ENCODE peak calls at places on chromosome 5, in six cellular contexts. K, U, N, I, L and F are unnamed samples.

GRCh38 chr5:74848553-74849025 is 17.6 kb downstream of the FAM169A start:
- DNase-seq in K (no peak), U (no peak), N (no peak), I (no peak), L (no peak), F (no peak)

GRCh38 chr5:1536298-1537165 is 12.8 kb upstream of the LPCAT1 start:
- DNase-seq in K (peak), U (no peak), N (peak), I (no peak), L (no peak), F (no peak)

GRCh38 chr5:65482727-65483473 is 1.2 kb upstream of the ADAMTS6 start:
- DNase-seq in K (peak), U (no peak), N (peak), I (no peak), L (peak), F (no peak)

GRCh38 chr5:59863777-59864176 is 29.7 kb downstream of the PDE4D start:
- DNase-seq in K (no peak), U (no peak), N (no peak), I (no peak), L (peak), F (no peak)

GRCh38 chr5:104977530-104977929 is 1414.9 kb upstream of the NUDT12 start:
- DNase-seq in K (no peak), U (no peak), N (no peak), I (no peak), L (no peak), F (no peak)

GRCh38 chr5:96680759-96681158 is 18.6 kb downstream of the CAST start:
- DNase-seq in K (no peak), U (no peak), N (no peak), I (no peak), L (peak), F (no peak)

GRCh38 chr5:122882836-122883235 is 37.4 kb downstream of the SNX24 start:
- DNase-seq in K (no peak), U (no peak), N (no peak), I (no peak), L (peak), F (no peak)

GRCh38 chr5:119333421-119333851 is 22.4 kb upstream of the TNFAIP8 start:
- DNase-seq in K (no peak), U (no peak), N (no peak), I (no peak), L (no peak), F (no peak)

GRCh38 chr5:122959740-122960450 is 76.6 kb downstream of the PPIC start:
- DNase-seq in K (no peak), U (no peak), N (no peak), I (no peak), L (no peak), F (no peak)

GRCh38 chr5:168931638-168932345 is 352.6 kb upstream of the PANK3 start:
- DNase-seq in K (no peak), U (peak), N (no peak), I (peak), L (peak), F (no peak)

GRCh38 chr5:68689010-68689409 is 404.8 kb upstream of the SLC30A5 start:
- DNase-seq in K (no peak), U (no peak), N (no peak), I (no peak), L (no peak), F (no peak)

GRCh38 chr5:168702511-168702910 is 123.3 kb upstream of the PANK3 start:
- DNase-seq in K (no peak), U (no peak), N (no peak), I (no peak), L (no peak), F (no peak)

GRCh38 chr5:88930336-88930735 is 47.4 kb upstream of the MEF2C start:
- DNase-seq in K (no peak), U (no peak), N (no peak), I (no peak), L (peak), F (no peak)

GRCh38 chr5:14148890-14149671 is 5.9 kb downstream of the TRIO start:
- DNase-seq in K (no peak), U (no peak), N (no peak), I (no peak), L (peak), F (no peak)

GRCh38 chr5:172173771-172174170 is 14.3 kb downstream of the STK10 start:
- DNase-seq in K (no peak), U (no peak), N (no peak), I (no peak), L (peak), F (no peak)

DNA sequence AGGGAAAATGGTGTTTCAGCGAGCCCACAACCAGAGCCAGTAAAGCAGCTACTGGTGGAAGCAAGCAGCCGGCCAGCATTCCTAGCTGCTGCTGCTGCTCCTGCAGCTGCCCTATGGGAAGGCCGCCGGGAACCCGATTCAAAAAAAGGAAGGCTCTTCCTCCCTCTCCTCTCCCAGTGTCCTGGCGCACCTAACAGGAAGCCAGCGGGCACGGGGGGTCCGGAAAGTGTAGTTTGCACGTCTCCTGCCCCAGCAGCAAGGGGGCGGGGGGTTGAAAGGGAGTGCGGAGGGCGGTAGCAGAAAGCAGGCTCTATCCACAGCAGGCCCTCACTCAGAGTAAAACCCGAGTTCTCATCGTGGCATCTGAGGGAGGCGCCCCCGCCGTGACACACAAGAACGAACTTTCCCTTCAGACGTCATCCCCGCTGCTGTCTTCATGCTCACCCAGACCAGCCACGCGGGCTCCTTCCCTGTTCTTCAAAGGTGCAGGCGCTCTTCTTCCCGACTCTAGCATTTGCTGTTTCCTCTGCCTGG is 16.5 kb downstream of the GRXCR2 start:
- DNase-seq in K (peak), U (no peak), N (no peak), I (peak), L (peak), F (peak)
- TF ChIP-seq CTCF in K (no peak), U (no peak), N (no peak), I (no peak), L (peak), F (no peak)

GRCh38 chr5:92329759-92330158 is 946.6 kb upstream of the ARRDC3 start:
- DNase-seq in K (no peak), U (no peak), N (no peak), I (no peak), L (no peak), F (no peak)

GRCh38 chr5:92328584-92329259 is 945.6 kb upstream of the ARRDC3 start:
- DNase-seq in K (no peak), U (no peak), N (no peak), I (no peak), L (no peak), F (no peak)

GRCh38 chr5:92330365-92330764 is 947.2 kb upstream of the ARRDC3 start:
- DNase-seq in K (no peak), U (no peak), N (no peak), I (no peak), L (no peak), F (no peak)

GRCh38 chr5:92337772-92338234 is 954.7 kb upstream of the ARRDC3 start:
- DNase-seq in K (no peak), U (no peak), N (no peak), I (no peak), L (peak), F (no peak)

GRCh38 chr5:92332039-92332438 is 948.9 kb upstream of the ARRDC3 start:
- DNase-seq in K (no peak), U (no peak), N (no peak), I (no peak), L (peak), F (no peak)
- TF ChIP-seq CTCF in K (no peak), U (no peak), N (no peak), I (no peak), L (no peak), F (no peak)

DNA sequence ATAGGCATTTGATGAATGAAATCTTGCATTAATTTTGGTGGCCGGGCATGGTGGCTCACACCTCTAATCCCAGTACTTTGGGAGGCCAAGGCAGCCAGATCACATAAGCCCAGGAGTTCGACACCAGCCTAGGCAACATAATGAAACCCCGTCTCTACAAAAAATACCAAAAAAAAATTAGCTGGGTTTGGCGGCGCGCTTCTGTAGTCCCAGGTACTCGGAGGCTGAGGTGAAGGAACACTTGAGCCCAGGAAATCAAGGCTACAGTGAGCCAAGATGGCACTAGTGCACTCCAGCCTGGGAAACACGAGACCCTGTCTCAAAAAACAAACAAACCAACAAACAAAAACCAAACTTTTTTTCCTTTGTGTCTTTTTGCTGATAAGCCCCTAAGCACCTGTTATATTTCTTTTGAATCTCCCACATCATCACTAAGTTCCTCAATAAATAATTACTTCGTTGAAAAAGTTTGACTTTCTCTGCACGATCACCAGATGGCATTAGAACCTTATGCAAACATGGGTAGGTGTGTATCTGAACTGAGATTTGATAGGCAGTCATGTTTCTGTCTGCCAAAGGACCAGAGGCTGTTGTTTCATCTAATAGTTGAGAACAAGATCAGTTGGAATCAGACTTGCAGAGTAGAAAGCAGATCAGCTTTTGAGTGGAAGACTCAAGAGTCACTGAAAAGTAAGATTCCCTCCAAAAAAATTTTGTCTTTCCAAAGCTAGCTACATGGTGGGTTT is 5.5 kb upstream of the MATR3 start:
- DNase-seq in K (no peak), U (no peak), N (no peak), I (no peak), L (no peak), F (no peak)
- TF ChIP-seq CTCF in K (peak), U (no peak), N (peak), I (no peak), L (peak), F (no peak)

GRCh38 chr5:36214434-36214833 is 27.3 kb downstream of the NADK2 start:
- DNase-seq in K (no peak), U (no peak), N (no peak), I (no peak), L (no peak), F (no peak)
- TF ChIP-seq CTCF in K (no peak), U (no peak), N (no peak), I (no peak), L (no peak), F (no peak)